ENCODE peak calls at places on chromosomes 1 and 21, in ten cellular contexts. O is CD4-positive, CD25-positive, alpha-beta regulatory T cell; K is WTC11; X is EL; B is WERI-Rb-1; A is sigmoid colon; J is endothelial cell; R is activated CD4-positive, alpha-beta T cell treated with anti-CD3 and anti-CD28 coated beads, Interleukin-2, amount 50 U/mL, for 4 hours; E is psoas muscle; U is DMS79. T is an unnamed sample.

GRCh38 chr1:116679091-116679827 is 11.7 kb upstream of the IGSF3 start:
- DNase-seq in O (no peak), K (no peak), X (no peak), B (no peak), A (no peak), J (no peak), R (no peak), E (no peak), U (no peak), T (no peak)

GRCh38 chr1:59506952-59507351 is 210.1 kb downstream of the FGGY start:
- DNase-seq in O (no peak), K (no peak), X (no peak), B (no peak), A (peak; percentile 76), J (no peak), R (no peak), E (peak; percentile 29), U (no peak), T (no peak)

GRCh38 chr1:23224721-23225648 is 7.7 kb upstream of the HTR1D start:
- DNase-seq in O (no peak), K (no peak), X (peak; percentile 91), B (no peak), A (no peak), J (peak; percentile 18), R (no peak), E (peak; percentile 20), U (no peak), T (no peak)

GRCh38 chr1:201282931-201283829 is at the start of gene PKP1:
- DNase-seq in O (no peak), K (peak; percentile 44), X (peak; percentile 65), B (no peak), A (peak; percentile 58), J (peak; percentile 31), R (no peak), E (peak; percentile 44), U (no peak), T (peak; percentile 11)

GRCh38 chr1:116502915-116503314 is 67.9 kb downstream of the CD58 start:
- DNase-seq in O (no peak), K (no peak), X (no peak), B (no peak), A (no peak), J (no peak), R (no peak), E (no peak), U (no peak), T (no peak)

GRCh38 chr1:93180723-93181613 is at the start of gene CCDC18:
- DNase-seq in O (no peak), K (no peak), X (peak; percentile 79), B (no peak), A (no peak), J (peak; percentile 40), R (peak; percentile 48), E (no peak), U (peak; percentile 6), T (peak; percentile 34)

GRCh38 chr1:3438661-3439180 is 15.7 kb upstream of the ARHGEF16 start:
- DNase-seq in O (no peak), K (no peak), X (no peak), B (no peak), A (no peak), J (no peak), R (no peak), E (peak; percentile 5), U (no peak), T (no peak)

GRCh38 chr1:40244138-40244744 is 3.5 kb upstream of the TMCO2 start:
- DNase-seq in O (no peak), K (no peak), X (no peak), B (no peak), A (no peak), J (no peak), R (no peak), E (no peak), U (no peak), T (no peak)

GRCh38 chr1:222375656-222376055 is 172.2 kb downstream of the HHIPL2 start:
- DNase-seq in O (no peak), K (no peak), X (no peak), B (no peak), A (no peak), J (no peak), R (no peak), E (no peak), U (no peak), T (no peak)

GRCh38 chr1:200530551-200531261 is 89.8 kb downstream of the KIF14 start:
- DNase-seq in O (peak; percentile 53), K (no peak), X (no peak), B (no peak), A (no peak), J (no peak), R (peak; percentile 13), E (no peak), U (no peak), T (no peak)

GRCh38 chr1:183986941-183987340 is 50.6 kb downstream of the COLGALT2 start:
- DNase-seq in O (no peak), K (no peak), X (peak; percentile 48), B (no peak), A (no peak), J (no peak), R (no peak), E (no peak), U (no peak), T (no peak)

GRCh38 chr21:27024316-27024715 is 57.4 kb upstream of the ADAMTS5 start:
- DNase-seq in O (no peak), K (no peak), X (peak; percentile 83), B (no peak), A (no peak), J (no peak), R (no peak), E (no peak), U (no peak), T (no peak)

GRCh38 chr21:27649323-27649722 is 682.4 kb upstream of the ADAMTS5 start:
- DNase-seq in O (no peak), K (no peak), X (peak; percentile 90), B (no peak), A (no peak), J (no peak), R (no peak), E (no peak), U (no peak), T (no peak)

GRCh38 chr1:9376430-9376829 is 83.7 kb downstream of the SPSB1 start:
- DNase-seq in O (no peak), K (no peak), X (no peak), B (no peak), A (no peak), J (no peak), R (no peak), E (no peak), U (no peak), T (no peak)

GRCh38 chr1:177873238-177873637 is 96.6 kb downstream of the SEC16B start:
- DNase-seq in O (no peak), K (no peak), X (peak; percentile 93), B (no peak), A (no peak), J (no peak), R (no peak), E (no peak), U (no peak), T (no peak)